ENCODE peak calls at places on chromosomes 12 and 14, in seven cellular contexts. One of them, this sample, is unnamed.

GRCh38 chr12:96902076-96902475 is 5.0 kb upstream of the NEDD1 start:
- DNase-seq in NCI-H2171: no peak
- DNase-seq in T-helper 2 cell: no peak
- DNase-seq in pancreas: no peak
- DNase-seq in non-pigmented ciliary epithelial cell: no peak
- DNase-seq in kidney glomerular epithelial cell: no peak
- DNase-seq in NCI-H460: no peak
- DNase-seq in this sample: no peak

GRCh38 chr12:2324375-2324774 is 271.6 kb downstream of the CACNA1C start:
- DNase-seq in non-pigmented ciliary epithelial cell: no peak
- DNase-seq in kidney glomerular epithelial cell: no peak
- DNase-seq in T-helper 2 cell: no peak
- DNase-seq in NCI-H460: no peak
- DNase-seq in NCI-H2171: peak
- DNase-seq in pancreas: peak
- DNase-seq in this sample: no peak

GRCh38 chr12:39380090-39380489 is 62.8 kb downstream of the KIF21A start:
- DNase-seq in non-pigmented ciliary epithelial cell: no peak
- DNase-seq in pancreas: no peak
- DNase-seq in T-helper 2 cell: no peak
- DNase-seq in NCI-H460: no peak
- DNase-seq in kidney glomerular epithelial cell: no peak
- DNase-seq in NCI-H2171: no peak
- DNase-seq in this sample: no peak

GRCh38 chr14:64782196-64782595 is 78.0 kb downstream of the PLEKHG3 start:
- DNase-seq in T-helper 2 cell: no peak
- DNase-seq in kidney glomerular epithelial cell: no peak
- DNase-seq in pancreas: peak
- DNase-seq in non-pigmented ciliary epithelial cell: no peak
- DNase-seq in NCI-H460: no peak
- DNase-seq in NCI-H2171: no peak
- DNase-seq in this sample: no peak

GRCh38 chr12:92898755-92899154 is 30.3 kb downstream of the EEA1 start:
- DNase-seq in NCI-H2171: no peak
- DNase-seq in pancreas: no peak
- DNase-seq in kidney glomerular epithelial cell: peak
- DNase-seq in non-pigmented ciliary epithelial cell: no peak
- DNase-seq in T-helper 2 cell: no peak
- DNase-seq in NCI-H460: no peak
- DNase-seq in this sample: peak

GRCh38 chr12:111446044-111446581 is 40.4 kb downstream of the SH2B3 start:
- DNase-seq in kidney glomerular epithelial cell: no peak
- DNase-seq in NCI-H460: no peak
- DNase-seq in non-pigmented ciliary epithelial cell: no peak
- DNase-seq in NCI-H2171: no peak
- DNase-seq in T-helper 2 cell: no peak
- DNase-seq in pancreas: peak
- DNase-seq in this sample: no peak

GRCh38 chr12:76698316-76698715 is 65.6 kb upstream of the ZDHHC17 start:
- DNase-seq in NCI-H2171: no peak
- DNase-seq in T-helper 2 cell: no peak
- DNase-seq in non-pigmented ciliary epithelial cell: no peak
- DNase-seq in kidney glomerular epithelial cell: no peak
- DNase-seq in NCI-H460: no peak
- DNase-seq in pancreas: no peak
- DNase-seq in this sample: no peak

GRCh38 chr12:104668274-104668718 is 211.5 kb downstream of the CHST11 start:
- DNase-seq in pancreas: no peak
- DNase-seq in T-helper 2 cell: no peak
- DNase-seq in non-pigmented ciliary epithelial cell: peak
- DNase-seq in NCI-H460: no peak
- DNase-seq in kidney glomerular epithelial cell: no peak
- DNase-seq in NCI-H2171: no peak
- DNase-seq in this sample: no peak

GRCh38 chr12:64256166-64256800 is 34.2 kb upstream of the KICS2 start:
- DNase-seq in pancreas: no peak
- DNase-seq in T-helper 2 cell: no peak
- DNase-seq in NCI-H460: peak
- DNase-seq in kidney glomerular epithelial cell: peak
- DNase-seq in NCI-H2171: peak
- DNase-seq in non-pigmented ciliary epithelial cell: peak
- DNase-seq in this sample: peak

GRCh38 chr12:41605528-41606295 is 417.6 kb downstream of the PDZRN4 start:
- DNase-seq in T-helper 2 cell: no peak
- DNase-seq in NCI-H460: no peak
- DNase-seq in non-pigmented ciliary epithelial cell: peak
- DNase-seq in NCI-H2171: no peak
- DNase-seq in kidney glomerular epithelial cell: no peak
- DNase-seq in pancreas: no peak
- DNase-seq in this sample: no peak

GRCh38 chr12:55009171-55009570 is 10.6 kb upstream of the NEUROD4 start:
- DNase-seq in pancreas: no peak
- DNase-seq in non-pigmented ciliary epithelial cell: no peak
- DNase-seq in NCI-H2171: peak
- DNase-seq in T-helper 2 cell: no peak
- DNase-seq in kidney glomerular epithelial cell: no peak
- DNase-seq in NCI-H460: no peak
- DNase-seq in this sample: no peak

GRCh38 chr14:64726585-64726890 is 22.3 kb downstream of the PLEKHG3 start:
- DNase-seq in NCI-H460: no peak
- DNase-seq in non-pigmented ciliary epithelial cell: no peak
- DNase-seq in NCI-H2171: peak
- DNase-seq in T-helper 2 cell: peak
- DNase-seq in pancreas: peak
- DNase-seq in kidney glomerular epithelial cell: peak
- DNase-seq in this sample: no peak

GRCh38 chr14:90578283-90578985 is 181.6 kb downstream of the CALM1 start:
- DNase-seq in T-helper 2 cell: no peak
- DNase-seq in pancreas: no peak
- DNase-seq in non-pigmented ciliary epithelial cell: no peak
- DNase-seq in NCI-H2171: no peak
- DNase-seq in NCI-H460: no peak
- DNase-seq in kidney glomerular epithelial cell: no peak
- DNase-seq in this sample: no peak

GRCh38 chr12:64066052-64066451 is 156.0 kb downstream of the KICS2 start:
- DNase-seq in kidney glomerular epithelial cell: peak
- DNase-seq in NCI-H2171: no peak
- DNase-seq in pancreas: no peak
- DNase-seq in NCI-H460: no peak
- DNase-seq in non-pigmented ciliary epithelial cell: peak
- DNase-seq in T-helper 2 cell: no peak
- DNase-seq in this sample: no peak

GRCh38 chr14:92495041-92495440 is 18.5 kb upstream of the RIN3 start:
- DNase-seq in pancreas: no peak
- DNase-seq in T-helper 2 cell: no peak
- DNase-seq in NCI-H460: no peak
- DNase-seq in non-pigmented ciliary epithelial cell: no peak
- DNase-seq in NCI-H2171: no peak
- DNase-seq in kidney glomerular epithelial cell: no peak
- DNase-seq in this sample: peak

GRCh38 chr12:63480186-63480585 is 188.1 kb downstream of the DPY19L2 start:
- DNase-seq in NCI-H2171: no peak
- DNase-seq in non-pigmented ciliary epithelial cell: no peak
- DNase-seq in NCI-H460: no peak
- DNase-seq in pancreas: no peak
- DNase-seq in T-helper 2 cell: no peak
- DNase-seq in kidney glomerular epithelial cell: no peak
- DNase-seq in this sample: peak

GRCh38 chr12:22709292-22709691 is 84.3 kb downstream of the ETNK1 start:
- DNase-seq in pancreas: no peak
- DNase-seq in NCI-H460: peak
- DNase-seq in NCI-H2171: no peak
- DNase-seq in non-pigmented ciliary epithelial cell: no peak
- DNase-seq in kidney glomerular epithelial cell: peak
- DNase-seq in T-helper 2 cell: no peak
- DNase-seq in this sample: no peak

GRCh38 chr14:54564799-54565235 is 2.1 kb upstream of the SAMD4A start:
- DNase-seq in NCI-H460: no peak
- DNase-seq in T-helper 2 cell: no peak
- DNase-seq in NCI-H2171: no peak
- DNase-seq in kidney glomerular epithelial cell: peak
- DNase-seq in pancreas: no peak
- DNase-seq in non-pigmented ciliary epithelial cell: no peak
- DNase-seq in this sample: no peak